ENCODE peak calls at places on chromosomes 3 and 15, in four cellular contexts. U is K562, T is A549, R is HepG2. F is an unnamed sample.

GRCh38 chr3:147406255-147407023 is at the start of gene ZIC4:
- DNase-seq in U (no peak), T (no peak), R (no peak), F (no peak)

GRCh38 chr15:69762373-69763148 is 309.9 kb downstream of the RPLP1 start:
- DNase-seq in U (no peak), T (no peak), R (peak), F (peak)

GRCh38 chr3:56885461-56885860 is 83.7 kb upstream of the ARHGEF3 start:
- DNase-seq in U (no peak), T (no peak), R (no peak), F (no peak)

GRCh38 chr3:69505770-69506407 is 120.0 kb upstream of the FRMD4B start:
- DNase-seq in U (no peak), T (no peak), R (no peak), F (no peak)

GRCh38 chr15:37076543-37076942 is 23.8 kb downstream of the MEIS2 start:
- DNase-seq in U (no peak), T (no peak), R (no peak), F (no peak)

GRCh38 chr15:97904196-97904572 is 56.3 kb upstream of the ARRDC4 start:
- DNase-seq in U (peak), T (peak), R (peak), F (peak)

GRCh38 chr3:127337911-127338531 is 50.2 kb upstream of the PRR20G start:
- DNase-seq in U (no peak), T (no peak), R (no peak), F (peak)

GRCh38 chr15:43518073-43518761 is 809 bp downstream of the MAP1A start:
- DNase-seq in U (peak), T (no peak), R (no peak), F (peak)

GRCh38 chr3:71673486-71673885 is 51.7 kb downstream of the EIF4E3 start:
- DNase-seq in U (no peak), T (no peak), R (no peak), F (no peak)

GRCh38 chr15:68431792-68432401 is at the start of gene ITGA11:
- DNase-seq in U (peak), T (peak), R (no peak), F (peak)

GRCh38 chr3:127820871-127821853 is 1.2 kb downstream of the MGLL start:
- DNase-seq in U (peak), T (no peak), R (no peak), F (no peak)

GRCh38 chr3:13157986-13158385 is 84.8 kb upstream of the IQSEC1 start:
- DNase-seq in U (no peak), T (no peak), R (no peak), F (no peak)

GRCh38 chr3:13149331-13150203 is 76.3 kb upstream of the IQSEC1 start:
- DNase-seq in U (no peak), T (no peak), R (no peak), F (peak)

GRCh38 chr3:13150624-13151023 is 77.4 kb upstream of the IQSEC1 start:
- DNase-seq in U (no peak), T (no peak), R (no peak), F (peak)

GRCh38 chr3:13148561-13149330 is 75.5 kb upstream of the IQSEC1 start:
- DNase-seq in U (no peak), T (no peak), R (no peak), F (peak)

DNA sequence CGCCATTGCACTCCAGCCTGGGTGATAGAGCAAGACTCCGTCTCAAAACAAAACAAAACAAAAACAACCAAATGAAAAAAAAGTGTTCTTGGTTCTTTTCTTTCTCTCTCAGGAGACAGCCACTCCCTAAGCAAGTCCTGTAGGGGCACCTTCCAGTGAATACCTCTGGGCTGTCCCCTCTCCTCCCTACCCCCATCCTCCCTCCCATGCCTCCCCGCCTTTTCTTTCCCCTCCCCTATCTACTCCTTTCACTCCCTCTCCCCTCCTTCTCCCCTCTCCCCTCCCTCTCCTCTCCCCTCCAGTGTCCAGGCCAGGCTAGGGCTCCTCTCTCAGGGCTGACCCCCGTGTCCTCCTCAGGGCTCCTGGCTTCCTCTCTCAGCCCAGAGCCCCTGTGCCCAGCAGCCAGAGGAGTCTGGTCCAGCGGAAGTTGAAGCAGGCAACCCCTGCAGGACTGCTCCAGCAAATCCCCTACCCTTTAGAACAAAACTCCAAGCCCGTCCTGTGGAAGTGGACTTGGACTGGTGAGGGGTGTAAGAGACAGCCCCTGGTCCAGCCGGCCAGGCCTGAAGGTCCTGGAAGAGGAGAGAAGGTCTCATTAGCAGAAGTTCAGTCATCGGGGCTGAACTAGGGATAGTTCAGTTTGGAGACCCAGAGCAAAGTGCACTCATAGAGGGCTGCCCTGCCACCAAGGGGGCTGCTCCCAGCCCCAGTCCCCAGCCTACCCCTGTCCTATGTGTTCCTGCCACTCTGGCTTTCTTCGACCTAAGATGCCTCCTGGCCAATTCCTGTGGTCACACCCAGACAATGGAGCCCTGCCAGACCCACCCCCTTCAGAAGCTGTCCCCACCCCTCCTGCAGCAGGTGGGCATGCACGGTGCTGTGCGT is 79.8 kb upstream of the IQSEC1 start:
- DNase-seq in U (no peak), T (no peak), R (no peak), F (no peak)
- TF ChIP-seq CTCF in U (no peak), T (no peak), R (no peak), F (no peak)

DNA sequence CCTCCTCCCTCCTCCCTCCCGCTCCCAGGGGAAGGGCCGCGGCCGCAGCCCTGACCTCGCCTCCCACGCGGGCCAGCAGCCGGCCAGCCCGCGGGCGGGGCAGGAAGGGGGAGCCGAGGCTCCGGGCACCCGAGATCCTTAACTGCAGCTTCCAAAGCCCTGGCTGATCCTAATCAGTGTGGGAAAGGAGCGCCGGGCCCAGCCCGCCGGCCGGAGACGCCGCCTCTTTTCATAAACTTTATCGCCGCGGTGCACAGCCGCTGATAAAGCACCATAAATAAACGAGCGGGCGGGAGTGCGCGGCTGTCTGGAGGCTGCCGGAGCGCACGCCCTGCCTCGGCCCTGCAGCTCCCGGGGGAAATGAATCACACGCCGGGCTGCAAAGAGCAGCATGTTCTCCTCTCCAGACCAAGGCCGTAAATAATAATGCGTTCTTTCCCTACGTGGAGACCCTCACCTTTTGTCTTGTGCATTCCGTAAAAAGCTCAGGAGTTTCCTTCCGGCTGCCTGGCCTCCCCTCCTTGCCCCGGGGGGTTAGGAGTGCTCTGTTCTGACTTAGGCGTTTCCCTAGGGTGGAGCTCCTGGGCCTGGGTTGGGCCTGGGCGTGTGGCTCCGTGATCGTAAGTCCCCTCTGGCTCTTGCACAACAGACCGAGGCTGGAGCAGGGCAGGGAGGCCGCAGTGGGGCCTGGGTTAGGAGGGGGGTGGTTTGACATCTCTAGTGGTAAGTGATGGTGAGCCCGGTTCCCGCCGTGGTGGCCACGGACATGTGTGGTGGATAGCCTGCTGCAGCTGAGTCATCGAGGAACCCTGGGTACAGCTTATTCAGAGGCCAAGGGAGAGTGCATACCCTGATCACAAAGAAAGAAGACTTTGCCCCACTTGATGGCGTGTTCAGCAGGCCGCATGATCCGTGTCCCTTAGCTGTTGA is 132.6 kb upstream of the HES1 start:
- DNase-seq in U (peak), T (peak), R (peak), F (peak)
- TF ChIP-seq HMGXB4 in U (no peak), T (no peak), R (peak), F (no peak)

DNA sequence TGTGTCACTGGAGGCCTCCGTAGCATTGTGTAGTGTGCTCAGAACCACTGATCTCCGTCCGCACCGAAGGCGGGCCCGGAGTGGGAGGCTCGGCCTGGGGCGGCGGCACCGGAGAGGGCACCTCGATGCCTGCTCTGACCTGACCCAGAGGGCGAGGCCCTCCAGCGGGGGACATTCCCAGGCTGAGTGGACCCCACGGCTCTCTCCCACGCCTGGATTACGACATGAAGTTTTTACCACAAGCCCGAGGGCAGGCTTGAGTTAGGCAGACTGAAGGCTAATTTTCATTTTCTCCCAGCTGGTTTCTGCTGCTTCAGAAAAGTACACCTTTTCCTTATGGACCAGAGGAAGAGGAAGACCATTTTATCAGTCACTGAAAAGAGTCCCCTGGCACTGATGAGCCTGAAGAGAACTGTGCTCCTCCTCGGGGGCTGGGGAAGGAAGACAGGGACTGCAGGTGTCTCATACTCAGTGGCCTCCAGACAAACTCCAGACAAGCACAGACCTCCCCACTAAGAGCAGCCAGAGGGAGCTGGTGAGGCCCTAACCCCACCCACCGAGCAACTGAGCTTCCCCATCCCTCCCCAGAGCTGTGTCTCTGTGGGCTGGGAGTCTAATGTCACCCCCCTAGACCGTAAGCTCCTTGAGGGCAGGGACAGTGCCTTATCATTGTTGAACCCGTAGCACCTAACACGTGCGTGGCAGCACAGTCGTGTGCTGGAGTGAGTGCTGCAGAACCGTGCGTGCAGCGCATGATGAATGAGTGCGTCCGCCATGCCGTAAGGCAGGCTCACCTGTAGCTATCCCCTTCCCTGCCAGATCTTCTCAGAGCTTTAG is 74.5 kb upstream of the BLM start:
- DNase-seq in U (no peak), T (no peak), R (no peak), F (no peak)
- TF ChIP-seq CTCF in U (no peak), T (no peak), R (peak), F (no peak)

GRCh38 chr3:158531334-158531733 is 39.7 kb upstream of the MLF1 start:
- DNase-seq in U (no peak), T (no peak), R (no peak), F (no peak)

GRCh38 chr3:158528306-158528705 is 42.7 kb upstream of the MLF1 start:
- DNase-seq in U (no peak), T (no peak), R (no peak), F (no peak)

GRCh38 chr3:158532099-158532734 is 38.8 kb upstream of the MLF1 start:
- DNase-seq in U (peak), T (peak), R (peak), F (no peak)
- TF ChIP-seq HMGXB4 in U (no peak), T (no peak), R (no peak), F (no peak)